ENCODE peak calls at places on chromosomes 5 and 9, in four cellular contexts. A, E, T and Z are unnamed samples.

GRCh38 chr5:115227281-115227680 is 35.4 kb downstream of the PGGT1B start:
- DNase-seq in A (no peak), E (no peak), T (no peak), Z (no peak)

GRCh38 chr9:113511047-113511521 is 47.6 kb downstream of the RGS3 start:
- DNase-seq in A (no peak), E (no peak), T (no peak), Z (peak)

GRCh38 chr5:176737001-176737745 is 73.2 kb upstream of the UNC5A start:
- DNase-seq in A (peak), E (no peak), T (no peak), Z (no peak)

GRCh38 chr9:30075451-30076199 is 2308.8 kb upstream of the ACO1 start:
- DNase-seq in A (no peak), E (peak), T (no peak), Z (peak)

GRCh38 chr5:39208471-39208870 is 10.9 kb downstream of the FYB1 start:
- DNase-seq in A (no peak), E (no peak), T (no peak), Z (no peak)

GRCh38 chr5:12316812-12317211 is 412.6 kb upstream of the CTNND2 start:
- DNase-seq in A (no peak), E (no peak), T (no peak), Z (no peak)

GRCh38 chr5:172104021-172104420 is 84.0 kb downstream of the STK10 start:
- DNase-seq in A (no peak), E (no peak), T (peak), Z (no peak)

GRCh38 chr9:131583836-131584555 is 38.7 kb downstream of the PRRT1B start:
- DNase-seq in A (no peak), E (no peak), T (no peak), Z (no peak)

GRCh38 chr5:93746406-93747056 is 5.1 kb upstream of the POU5F2 start:
- DNase-seq in A (no peak), E (no peak), T (no peak), Z (no peak)

GRCh38 chr9:38482918-38483592 is 58.8 kb upstream of the IGFBPL1 start:
- DNase-seq in A (no peak), E (no peak), T (no peak), Z (no peak)

GRCh38 chr9:112046181-112046580 is 128.9 kb downstream of the SUSD1 start:
- DNase-seq in A (no peak), E (no peak), T (no peak), Z (no peak)

GRCh38 chr5:132822650-132823480 is 7.6 kb downstream of the SHROOM1 start:
- DNase-seq in A (peak), E (no peak), T (no peak), Z (no peak)

GRCh38 chr5:141529002-141529401 is 40.1 kb downstream of the PCDHGC5 start:
- DNase-seq in A (no peak), E (no peak), T (no peak), Z (no peak)

GRCh38 chr9:137382728-137383452 is 40.1 kb downstream of the EXD3 start:
- DNase-seq in A (no peak), E (no peak), T (no peak), Z (no peak)

GRCh38 chr5:11182441-11183080 is 421.5 kb upstream of the DAP start:
- DNase-seq in A (no peak), E (peak), T (peak), Z (peak)

GRCh38 chr5:149544199-149544472 is 7.1 kb downstream of the CSNK1A1 start:
- DNase-seq in A (no peak), E (no peak), T (no peak), Z (no peak)

GRCh38 chr5:33043598-33043997 is 332.5 kb downstream of the NPR3 start:
- DNase-seq in A (no peak), E (no peak), T (no peak), Z (no peak)

GRCh38 chr9:109253241-109253636 is 67.6 kb downstream of the EPB41L4B start:
- DNase-seq in A (no peak), E (no peak), T (no peak), Z (no peak)

GRCh38 chr5:108619815-108620214 is 127.9 kb upstream of the FER start:
- DNase-seq in A (no peak), E (no peak), T (no peak), Z (no peak)

GRCh38 chr9:78835928-78836450 is 539.1 kb downstream of the PSAT1 start:
- DNase-seq in A (no peak), E (no peak), T (no peak), Z (no peak)

GRCh38 chr5:153824909-153825308 is 213.8 kb downstream of the FAM114A2 start:
- DNase-seq in A (no peak), E (no peak), T (no peak), Z (no peak)

GRCh38 chr9:121850366-121850765 is 198.9 kb downstream of the DAB2IP start:
- DNase-seq in A (no peak), E (no peak), T (no peak), Z (no peak)

GRCh38 chr9:79012561-79012960 is 559.2 kb upstream of the TLE4 start:
- DNase-seq in A (no peak), E (no peak), T (no peak), Z (no peak)

GRCh38 chr9:77454668-77455067 is 193.5 kb downstream of the GNA14 start:
- DNase-seq in A (no peak), E (no peak), T (no peak), Z (no peak)

GRCh38 chr9:120711354-120711753 is 2.9 kb downstream of the MEGF9 start:
- DNase-seq in A (no peak), E (no peak), T (no peak), Z (no peak)

GRCh38 chr9:116141864-116142561 is 11.6 kb upstream of the PAPPA start:
- DNase-seq in A (no peak), E (no peak), T (no peak), Z (no peak)

GRCh38 chr5:160492565-160492964 is 70.9 kb downstream of the PTTG1 start:
- DNase-seq in A (no peak), E (no peak), T (no peak), Z (no peak)

GRCh38 chr9:118961857-118962256 is 407.4 kb downstream of the BRINP1 start:
- DNase-seq in A (no peak), E (no peak), T (no peak), Z (no peak)

GRCh38 chr5:5295361-5295760 is 127.1 kb upstream of the ICE1 start:
- DNase-seq in A (no peak), E (no peak), T (no peak), Z (no peak)

GRCh38 chr5:132557425-132557805 is 638 bp downstream of the RAD50 start:
- DNase-seq in A (peak), E (peak), T (peak), Z (peak)

GRCh38 chr5:82164957-82165698 is 113.0 kb downstream of the RPS23 start:
- DNase-seq in A (no peak), E (no peak), T (no peak), Z (peak)

GRCh38 chr9:105697871-105698270 is 3.5 kb downstream of the TMEM38B start:
- DNase-seq in A (no peak), E (no peak), T (no peak), Z (no peak)

GRCh38 chr9:132164604-132165362 is 2.9 kb downstream of the NTNG2 start:
- DNase-seq in A (no peak), E (no peak), T (no peak), Z (no peak)

GRCh38 chr5:155633338-155633957 is 619.9 kb downstream of the KIF4B start:
- DNase-seq in A (no peak), E (no peak), T (no peak), Z (no peak)

DNA sequence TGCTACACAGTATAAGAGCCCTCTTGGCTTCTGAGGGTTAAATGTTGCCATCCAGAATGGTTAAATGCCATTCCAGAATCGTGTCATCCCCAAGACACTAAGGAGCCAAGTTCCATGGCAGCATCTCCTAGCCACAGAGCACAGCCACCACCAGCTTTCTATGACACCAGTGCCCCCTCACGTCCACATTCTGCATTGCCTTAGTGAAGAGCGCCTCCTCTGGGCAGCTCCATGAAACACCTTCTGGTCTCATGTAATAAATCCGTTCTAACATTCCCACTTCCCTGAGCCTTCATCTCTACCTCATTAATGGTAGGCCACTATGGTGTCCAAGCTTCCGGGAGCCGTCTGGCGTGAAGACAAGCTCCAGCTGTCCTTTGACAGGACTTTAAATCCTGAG is 12.4 kb downstream of the CBY3 start:
- DNase-seq in A (no peak), E (peak), T (no peak), Z (no peak)
- TF ChIP-seq CTCF in A (no peak), E (peak), T (peak), Z (peak)

DNA sequence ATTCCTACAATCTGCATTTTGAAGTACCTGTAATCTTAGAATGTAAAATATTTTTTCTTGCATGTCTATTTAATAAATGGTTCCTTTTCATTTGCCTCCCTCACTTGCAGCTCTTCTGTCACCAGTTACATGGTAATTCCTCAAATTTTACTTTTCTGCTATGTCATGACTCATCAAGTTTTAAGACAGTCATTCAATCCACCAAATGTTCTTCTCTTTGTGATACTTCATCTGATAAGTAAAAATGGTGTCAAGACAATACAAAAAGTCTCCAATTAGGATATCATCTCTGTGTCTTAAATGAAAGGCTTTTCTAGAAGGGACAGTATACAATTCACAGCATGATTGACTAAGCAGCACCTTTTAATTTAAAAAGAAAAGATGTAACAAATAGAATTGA is 104.9 kb upstream of the FTMT start:
- DNase-seq in A (no peak), E (no peak), T (no peak), Z (no peak)
- TF ChIP-seq CTCF in A (no peak), E (no peak), T (no peak), Z (no peak)

GRCh38 chr9:134696433-134696832 is 54.8 kb downstream of the COL5A1 start:
- DNase-seq in A (no peak), E (no peak), T (no peak), Z (no peak)

GRCh38 chr9:134700636-134701350 is 59.2 kb downstream of the COL5A1 start:
- DNase-seq in A (no peak), E (no peak), T (no peak), Z (no peak)

GRCh38 chr9:134699343-134699740 is 57.7 kb downstream of the COL5A1 start:
- DNase-seq in A (no peak), E (no peak), T (no peak), Z (no peak)

GRCh38 chr9:134698587-134699342 is 57.2 kb downstream of the COL5A1 start:
- DNase-seq in A (peak), E (peak), T (peak), Z (peak)

DNA sequence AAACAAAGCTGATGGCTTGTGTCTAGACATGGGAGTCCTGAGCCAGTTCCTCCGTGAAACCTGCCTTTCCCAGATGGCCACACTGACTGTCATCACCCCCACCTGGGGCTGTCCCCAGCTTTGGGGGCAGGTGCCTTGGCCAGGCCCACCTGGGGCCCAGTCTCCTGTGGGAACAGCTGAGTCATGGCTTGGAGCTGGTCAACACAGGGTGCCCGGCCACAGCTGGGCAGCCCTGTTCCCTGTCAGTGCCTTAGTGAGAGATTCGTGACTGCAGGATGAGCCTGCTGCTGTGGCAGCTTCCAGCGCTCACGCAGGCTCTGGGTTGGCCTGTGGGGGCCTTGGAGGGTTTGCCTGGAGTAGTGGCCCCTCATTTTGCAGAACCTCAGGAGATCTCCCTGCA is 56.5 kb downstream of the COL5A1 start:
- DNase-seq in A (no peak), E (no peak), T (no peak), Z (no peak)
- TF ChIP-seq CTCF in A (no peak), E (no peak), T (no peak), Z (no peak)

GRCh38 chr5:76209297-76209696 is 126.1 kb downstream of the SV2C start:
- DNase-seq in A (no peak), E (no peak), T (no peak), Z (no peak)
- TF ChIP-seq CTCF in A (no peak), E (peak), T (no peak), Z (no peak)